ENCODE peak calls at places on chromosomes 11 and 22, in eight cellular contexts. One of them, this sample, is unnamed.

GRCh38 chr22:28917747-28918543 is 34.6 kb downstream of the ZNRF3 start:
- DNase-seq in testis: no peak
- DNase-seq in HCT116: peak
- DNase-seq in A549: peak
- DNase-seq in left ventricle myocardium inferior: peak
- DNase-seq in fibroblast of lung: peak
- DNase-seq in left lung: peak
- DNase-seq in neural progenitor cell: peak
- DNase-seq in this sample: no peak

GRCh38 chr11:92180664-92181251 is 43.9 kb upstream of the FAT3 start:
- DNase-seq in testis: no peak
- DNase-seq in HCT116: no peak
- DNase-seq in A549: no peak
- DNase-seq in left ventricle myocardium inferior: no peak
- DNase-seq in fibroblast of lung: peak
- DNase-seq in left lung: peak
- DNase-seq in neural progenitor cell: no peak
- DNase-seq in this sample: no peak

GRCh38 chr22:49853981-49854791 is 542 bp downstream of the ZBED4 start:
- DNase-seq in testis: peak
- DNase-seq in HCT116: no peak
- DNase-seq in A549: no peak
- DNase-seq in left ventricle myocardium inferior: no peak
- DNase-seq in fibroblast of lung: peak
- DNase-seq in left lung: no peak
- DNase-seq in neural progenitor cell: peak
- DNase-seq in this sample: no peak

GRCh38 chr22:42167066-42167465 is 36.5 kb upstream of the CYP2D6 start:
- DNase-seq in testis: no peak
- DNase-seq in HCT116: no peak
- DNase-seq in A549: no peak
- DNase-seq in left ventricle myocardium inferior: no peak
- DNase-seq in fibroblast of lung: no peak
- DNase-seq in left lung: no peak
- DNase-seq in neural progenitor cell: no peak
- DNase-seq in this sample: no peak

GRCh38 chr11:64055077-64055476 is 19.3 kb downstream of the FLRT1 start:
- DNase-seq in testis: no peak
- DNase-seq in HCT116: no peak
- DNase-seq in A549: no peak
- DNase-seq in left ventricle myocardium inferior: peak
- DNase-seq in fibroblast of lung: no peak
- DNase-seq in left lung: no peak
- DNase-seq in neural progenitor cell: no peak
- DNase-seq in this sample: no peak

GRCh38 chr22:24424001-24424900 is 3.1 kb upstream of the ADORA2A start:
- DNase-seq in testis: no peak
- DNase-seq in HCT116: no peak
- DNase-seq in A549: no peak
- DNase-seq in left ventricle myocardium inferior: no peak
- DNase-seq in fibroblast of lung: no peak
- DNase-seq in left lung: no peak
- DNase-seq in neural progenitor cell: peak
- DNase-seq in this sample: no peak

GRCh38 chr11:66855574-66856495 is 1.0 kb upstream of the LRFN4 start:
- DNase-seq in testis: peak
- DNase-seq in HCT116: peak
- DNase-seq in A549: peak
- DNase-seq in left ventricle myocardium inferior: peak
- DNase-seq in fibroblast of lung: peak
- DNase-seq in left lung: peak
- DNase-seq in neural progenitor cell: peak
- DNase-seq in this sample: peak

GRCh38 chr22:23913306-23913660 is 19.1 kb downstream of the MIF start:
- DNase-seq in testis: no peak
- DNase-seq in HCT116: no peak
- DNase-seq in A549: no peak
- DNase-seq in left ventricle myocardium inferior: no peak
- DNase-seq in fibroblast of lung: no peak
- DNase-seq in left lung: no peak
- DNase-seq in neural progenitor cell: no peak
- DNase-seq in this sample: no peak

GRCh38 chr11:19674420-19674819 is 38.2 kb upstream of the NAV2 start:
- DNase-seq in testis: no peak
- DNase-seq in HCT116: no peak
- DNase-seq in A549: no peak
- DNase-seq in left ventricle myocardium inferior: no peak
- DNase-seq in fibroblast of lung: no peak
- DNase-seq in left lung: peak
- DNase-seq in neural progenitor cell: no peak
- DNase-seq in this sample: no peak
- H3K27ac ChIP-seq in testis: peak
- H3K27ac ChIP-seq in HCT116: no peak
- H3K27ac ChIP-seq in A549: peak
- H3K27ac ChIP-seq in left ventricle myocardium inferior: peak
- H3K27ac ChIP-seq in fibroblast of lung: no peak
- H3K27ac ChIP-seq in left lung: peak
- H3K27ac ChIP-seq in neural progenitor cell: no peak
- H3K27ac ChIP-seq in this sample: no peak

DNA sequence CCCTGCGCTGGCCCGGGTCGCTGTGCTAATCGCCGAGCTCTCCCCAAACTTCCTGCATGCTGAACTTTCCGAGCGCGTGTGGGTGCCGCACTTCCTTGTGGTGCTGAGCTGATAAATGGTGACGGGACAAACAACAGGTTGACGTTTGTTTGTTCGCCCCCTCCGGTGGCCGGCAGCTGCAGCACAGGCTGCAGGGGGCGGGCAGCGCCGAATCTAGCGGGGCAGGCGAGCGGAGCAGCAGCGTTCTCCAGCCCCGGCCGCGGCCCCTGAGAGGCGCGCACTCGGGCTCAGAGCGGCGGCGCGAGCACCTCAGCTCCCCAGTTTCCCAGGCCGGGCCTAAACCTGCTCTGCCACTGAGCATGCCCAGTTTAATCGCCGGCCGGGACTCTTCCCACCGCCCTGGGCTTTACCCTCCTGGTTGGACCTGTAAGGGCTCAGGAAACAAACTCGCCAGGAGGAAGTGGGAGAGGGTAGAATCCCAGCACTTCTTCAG is at the start of gene PDGFD:
- DNase-seq in testis: peak
- DNase-seq in HCT116: no peak
- DNase-seq in A549: peak
- DNase-seq in left ventricle myocardium inferior: peak
- DNase-seq in fibroblast of lung: peak
- DNase-seq in left lung: peak
- DNase-seq in neural progenitor cell: peak
- DNase-seq in this sample: peak
- TF ChIP-seq CTCF in testis: no peak
- TF ChIP-seq CTCF in HCT116: peak
- TF ChIP-seq CTCF in A549: no peak
- TF ChIP-seq CTCF in left ventricle myocardium inferior: peak
- TF ChIP-seq CTCF in fibroblast of lung: peak
- TF ChIP-seq CTCF in left lung: no peak
- TF ChIP-seq CTCF in neural progenitor cell: peak
- TF ChIP-seq CTCF in this sample: peak

DNA sequence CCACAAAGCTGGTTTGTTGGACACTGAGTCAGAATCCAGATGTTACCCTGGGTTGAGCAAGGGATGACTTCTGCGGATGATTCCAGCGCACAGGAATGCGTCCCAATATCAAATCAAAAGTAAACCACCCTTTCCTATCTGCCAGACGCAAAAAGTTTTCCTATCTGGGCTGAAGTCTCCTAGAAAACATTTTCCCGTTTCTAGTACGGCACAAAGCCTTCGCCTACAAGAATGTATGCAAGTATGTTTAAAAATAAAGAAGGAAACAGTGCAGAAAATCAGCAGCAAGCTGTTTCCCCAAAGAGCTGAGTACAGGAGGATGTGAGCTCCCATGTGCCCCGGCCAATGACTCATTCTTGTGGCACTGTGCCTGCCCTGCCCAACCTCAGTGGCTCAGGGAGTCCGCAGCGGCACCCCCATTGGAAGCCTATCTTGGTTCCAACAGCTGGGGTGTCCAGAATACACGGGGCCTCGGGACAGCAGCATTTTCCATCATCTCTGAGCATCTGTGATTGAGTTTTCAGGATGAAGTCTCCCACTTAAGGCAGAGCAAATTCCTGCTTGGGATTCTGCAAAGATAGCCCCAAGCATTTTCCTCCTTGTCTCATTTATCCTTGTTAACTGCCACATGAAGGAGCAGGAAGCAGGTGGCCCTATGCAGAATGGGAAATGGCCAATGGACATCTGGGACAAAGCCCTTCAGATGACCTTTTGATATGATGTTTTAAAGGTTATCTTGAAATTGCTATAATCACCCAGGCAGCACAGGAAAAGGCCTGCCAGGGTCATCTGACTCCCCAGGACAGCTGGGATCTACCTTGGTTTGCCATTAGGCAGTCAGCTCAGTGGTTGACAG is 17.5 kb downstream of the KCNJ5 start:
- DNase-seq in testis: no peak
- DNase-seq in HCT116: peak
- DNase-seq in A549: peak
- DNase-seq in left ventricle myocardium inferior: peak
- DNase-seq in fibroblast of lung: peak
- DNase-seq in left lung: peak
- DNase-seq in neural progenitor cell: no peak
- DNase-seq in this sample: no peak
- H3K27ac ChIP-seq in testis: no peak
- H3K27ac ChIP-seq in HCT116: peak
- H3K27ac ChIP-seq in A549: peak
- H3K27ac ChIP-seq in left ventricle myocardium inferior: peak
- H3K27ac ChIP-seq in fibroblast of lung: peak
- H3K27ac ChIP-seq in left lung: no peak
- H3K27ac ChIP-seq in neural progenitor cell: no peak
- H3K27ac ChIP-seq in this sample: peak

GRCh38 chr11:46391578-46392420 is at the start of gene CHRM4:
- DNase-seq in testis: peak
- DNase-seq in HCT116: no peak
- DNase-seq in A549: peak
- DNase-seq in left ventricle myocardium inferior: no peak
- DNase-seq in fibroblast of lung: peak
- DNase-seq in left lung: no peak
- DNase-seq in neural progenitor cell: peak
- DNase-seq in this sample: no peak
- TF ChIP-seq CTCF in testis: no peak
- TF ChIP-seq CTCF in HCT116: peak
- TF ChIP-seq CTCF in A549: peak
- TF ChIP-seq CTCF in left ventricle myocardium inferior: peak
- TF ChIP-seq CTCF in fibroblast of lung: no peak
- TF ChIP-seq CTCF in left lung: no peak
- TF ChIP-seq CTCF in neural progenitor cell: peak
- TF ChIP-seq CTCF in this sample: peak

GRCh38 chr11:61739966-61740365 is 12.5 kb upstream of the MYRF start:
- DNase-seq in testis: no peak
- DNase-seq in HCT116: no peak
- DNase-seq in A549: no peak
- DNase-seq in left ventricle myocardium inferior: no peak
- DNase-seq in fibroblast of lung: no peak
- DNase-seq in left lung: no peak
- DNase-seq in neural progenitor cell: no peak
- DNase-seq in this sample: no peak
- H3K27ac ChIP-seq in testis: peak
- H3K27ac ChIP-seq in HCT116: no peak
- H3K27ac ChIP-seq in A549: no peak
- H3K27ac ChIP-seq in left ventricle myocardium inferior: no peak
- H3K27ac ChIP-seq in fibroblast of lung: no peak
- H3K27ac ChIP-seq in left lung: no peak
- H3K27ac ChIP-seq in neural progenitor cell: no peak
- H3K27ac ChIP-seq in this sample: no peak

GRCh38 chr22:37258810-37259472 is 14.9 kb upstream of the RAC2 start:
- DNase-seq in testis: no peak
- DNase-seq in HCT116: no peak
- DNase-seq in A549: no peak
- DNase-seq in left ventricle myocardium inferior: no peak
- DNase-seq in fibroblast of lung: no peak
- DNase-seq in left lung: peak
- DNase-seq in neural progenitor cell: no peak
- DNase-seq in this sample: peak

GRCh38 chr22:37260396-37260795 is 16.3 kb upstream of the RAC2 start:
- DNase-seq in testis: no peak
- DNase-seq in HCT116: no peak
- DNase-seq in A549: no peak
- DNase-seq in left ventricle myocardium inferior: no peak
- DNase-seq in fibroblast of lung: no peak
- DNase-seq in left lung: no peak
- DNase-seq in neural progenitor cell: no peak
- DNase-seq in this sample: no peak

GRCh38 chr22:37258005-37258790 is 14.1 kb upstream of the RAC2 start:
- DNase-seq in testis: no peak
- DNase-seq in HCT116: no peak
- DNase-seq in A549: no peak
- DNase-seq in left ventricle myocardium inferior: no peak
- DNase-seq in fibroblast of lung: no peak
- DNase-seq in left lung: peak
- DNase-seq in neural progenitor cell: no peak
- DNase-seq in this sample: no peak

GRCh38 chr22:37260939-37261338 is 16.9 kb upstream of the RAC2 start:
- DNase-seq in testis: peak
- DNase-seq in HCT116: peak
- DNase-seq in A549: peak
- DNase-seq in left ventricle myocardium inferior: peak
- DNase-seq in fibroblast of lung: peak
- DNase-seq in left lung: peak
- DNase-seq in neural progenitor cell: peak
- DNase-seq in this sample: peak

DNA sequence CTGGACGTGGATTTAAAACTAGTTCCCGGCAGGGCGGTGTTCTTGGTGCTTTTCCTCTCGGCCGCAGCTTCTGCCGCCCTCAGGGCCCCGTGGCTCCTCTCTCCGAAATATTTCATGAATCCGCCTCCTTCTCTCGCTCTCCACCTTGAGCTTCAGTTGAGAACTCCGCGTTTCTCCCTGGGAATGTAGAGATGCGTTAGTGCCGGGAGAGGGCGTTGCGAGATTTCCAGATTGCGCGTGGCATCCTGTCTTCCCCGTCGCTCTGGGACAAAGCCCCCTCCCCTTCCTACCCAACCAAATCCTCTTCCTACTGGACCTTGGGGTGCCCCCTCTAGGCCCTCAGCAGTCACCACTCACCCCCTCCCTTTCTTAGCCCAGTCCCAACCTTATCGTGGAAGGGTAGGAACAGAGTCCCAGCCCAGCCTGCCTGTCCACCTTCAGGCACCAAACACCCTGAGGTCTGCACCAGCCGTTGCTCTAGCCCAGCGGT is 15.5 kb upstream of the RAC2 start:
- DNase-seq in testis: peak
- DNase-seq in HCT116: peak
- DNase-seq in A549: peak
- DNase-seq in left ventricle myocardium inferior: no peak
- DNase-seq in fibroblast of lung: peak
- DNase-seq in left lung: peak
- DNase-seq in neural progenitor cell: peak
- DNase-seq in this sample: peak
- TF ChIP-seq CTCF in testis: no peak
- TF ChIP-seq CTCF in HCT116: peak
- TF ChIP-seq CTCF in A549: peak
- TF ChIP-seq CTCF in left ventricle myocardium inferior: peak
- TF ChIP-seq CTCF in fibroblast of lung: peak
- TF ChIP-seq CTCF in left lung: peak
- TF ChIP-seq CTCF in neural progenitor cell: peak
- TF ChIP-seq CTCF in this sample: peak

GRCh38 chr22:20552913-20553401 is 45.5 kb downstream of the MED15 start:
- DNase-seq in testis: no peak
- DNase-seq in HCT116: no peak
- DNase-seq in A549: no peak
- DNase-seq in left ventricle myocardium inferior: no peak
- DNase-seq in fibroblast of lung: peak
- DNase-seq in left lung: no peak
- DNase-seq in neural progenitor cell: no peak
- DNase-seq in this sample: no peak
- H3K27ac ChIP-seq in testis: peak
- H3K27ac ChIP-seq in HCT116: no peak
- H3K27ac ChIP-seq in A549: peak
- H3K27ac ChIP-seq in left ventricle myocardium inferior: peak
- H3K27ac ChIP-seq in fibroblast of lung: peak
- H3K27ac ChIP-seq in left lung: peak
- H3K27ac ChIP-seq in neural progenitor cell: no peak
- H3K27ac ChIP-seq in this sample: no peak

This sample was measured in RWPE2.